ENCODE peak calls at places on chromosomes 2 and 18, in seven cellular contexts. Y is substantia nigra; W is HL-60; G is adipocyte; U is NCI-H1417; L is RWPE1; R is activated effector memory CD4-positive, alpha-beta T cell treated with anti-CD3 and anti-CD28 coated beads, Interleukin-2, amount 50 U/mL, for 16 hours. P is an unnamed sample.

GRCh38 chr18:11689031-11689971 is at the start of gene GNAL:
- DNase-seq in W (peak), L (peak), Y (peak), R (peak), U (peak), G (peak), P (peak)

GRCh38 chr2:176931588-176932563 is 280.7 kb upstream of the HNRNPA3 start:
- DNase-seq in Y (no peak), L (peak), R (no peak), U (no peak), W (no peak), G (peak), P (peak)

GRCh38 chr2:232103140-232103737 is 141.7 kb downstream of the DIS3L2 start:
- DNase-seq in L (no peak), W (no peak), G (peak), Y (no peak), U (no peak), R (no peak), P (peak)

GRCh38 chr2:81835318-81836000 is 1530.9 kb upstream of the LRRTM1 start:
- DNase-seq in U (no peak), L (peak), Y (no peak), W (no peak), R (no peak), G (no peak), P (no peak)

GRCh38 chr2:170715932-170716777 is 1.0 kb downstream of the SP5 start:
- DNase-seq in G (no peak), L (peak), U (no peak), W (no peak), Y (no peak), R (peak), P (no peak)

GRCh38 chr2:43391159-43391876 is 164.9 kb upstream of the ZFP36L2 start:
- DNase-seq in W (no peak), Y (no peak), U (no peak), G (no peak), R (no peak), L (no peak), P (no peak)

GRCh38 chr18:68991281-68991680 is 193.4 kb downstream of the CCDC102B start:
- DNase-seq in L (no peak), G (peak), U (no peak), W (no peak), R (no peak), Y (no peak), P (peak)

GRCh38 chr2:205660521-205661124 is 21.7 kb upstream of the NRP2 start:
- DNase-seq in R (no peak), L (peak), G (peak), Y (no peak), W (no peak), U (no peak), P (peak)

GRCh38 chr2:164678750-164679149 is 57.5 kb upstream of the GRB14 start:
- DNase-seq in R (no peak), L (no peak), G (no peak), W (no peak), U (no peak), Y (no peak), P (no peak)

GRCh38 chr2:37827911-37828411 is 97.1 kb upstream of the RMDN2 start:
- DNase-seq in R (no peak), U (no peak), Y (no peak), G (peak), L (no peak), W (no peak), P (peak)

GRCh38 chr2:233468746-233469110 is 97.9 kb downstream of the USP40 start:
- DNase-seq in Y (no peak), L (no peak), G (no peak), R (peak), W (no peak), U (no peak), P (no peak)

GRCh38 chr2:174176898-174177297 is 71.4 kb downstream of the OLA1 start:
- DNase-seq in U (peak), R (no peak), W (no peak), L (peak), G (no peak), Y (no peak), P (peak)

GRCh38 chr2:219245899-219246230 is 586 bp downstream of the STK16 start:
- DNase-seq in U (no peak), Y (no peak), W (no peak), G (no peak), L (peak), R (no peak), P (no peak)

GRCh38 chr2:134072973-134073490 is 180.8 kb upstream of the MGAT5 start:
- DNase-seq in Y (no peak), L (no peak), U (no peak), G (no peak), W (no peak), R (no peak), P (no peak)

GRCh38 chr2:5521462-5521861 is 170.7 kb upstream of the SOX11 start:
- DNase-seq in L (no peak), G (no peak), R (no peak), U (no peak), W (no peak), Y (no peak), P (no peak)

GRCh38 chr2:43218550-43219382 is 7.6 kb downstream of the ZFP36L2 start:
- DNase-seq in Y (no peak), W (peak), R (peak), G (peak), L (no peak), U (peak), P (no peak)

GRCh38 chr2:99975386-99975785 is 167.0 kb downstream of the AFF3 start:
- DNase-seq in G (peak), U (no peak), W (no peak), L (peak), Y (no peak), R (no peak), P (peak)

GRCh38 chr2:45018033-45018432 is 8.8 kb upstream of the SIX2 start:
- DNase-seq in Y (no peak), W (no peak), U (no peak), L (no peak), G (no peak), R (no peak), P (no peak)

GRCh38 chr2:54586062-54586982 is 130.2 kb downstream of the SPTBN1 start:
- DNase-seq in U (no peak), R (no peak), W (no peak), G (no peak), L (no peak), Y (no peak), P (no peak)

GRCh38 chr18:58091099-58091611 is 47.1 kb downstream of the NEDD4L start:
- DNase-seq in G (no peak), Y (no peak), U (no peak), L (peak), R (no peak), W (no peak), P (peak)

GRCh38 chr2:101958071-101958470 is 33.7 kb upstream of the IL1R2 start:
- DNase-seq in R (no peak), W (no peak), U (no peak), L (peak), Y (no peak), G (peak), P (peak)

GRCh38 chr2:120395221-120395620 is 49.3 kb downstream of the INHBB start:
- DNase-seq in L (no peak), G (no peak), W (no peak), U (no peak), Y (no peak), R (no peak), P (no peak)

P was measured in EH.